ENCODE peak calls at places on chromosomes 7 and 10, in four cellular contexts. One of them, this sample, is unnamed.

GRCh38 chr7:135853499-135853898 is 104.9 kb upstream of the FAM180A start:
- DNase-seq in body of pancreas: no peak
- DNase-seq in HCT116: no peak
- DNase-seq in gastrocnemius medialis: no peak
- DNase-seq in this sample: no peak

GRCh38 chr10:123890246-123890645 is 1.4 kb downstream of the CPXM2 start:
- DNase-seq in body of pancreas: no peak
- DNase-seq in HCT116: no peak
- DNase-seq in gastrocnemius medialis: no peak
- DNase-seq in this sample: no peak

GRCh38 chr10:1574719-1575118 is 162.6 kb downstream of the ADARB2 start:
- DNase-seq in body of pancreas: no peak
- DNase-seq in HCT116: no peak
- DNase-seq in gastrocnemius medialis: no peak
- DNase-seq in this sample: no peak

GRCh38 chr10:59536576-59537014 is 173.1 kb downstream of the SLC16A9 start:
- DNase-seq in body of pancreas: no peak
- DNase-seq in HCT116: no peak
- DNase-seq in gastrocnemius medialis: no peak
- DNase-seq in this sample: peak; percentile 41

GRCh38 chr10:88538038-88538437 is 45.1 kb downstream of the RNLS start:
- DNase-seq in body of pancreas: no peak
- DNase-seq in HCT116: no peak
- DNase-seq in gastrocnemius medialis: no peak
- DNase-seq in this sample: no peak

GRCh38 chr7:136272934-136273333 is 295.8 kb upstream of the MTPN start:
- DNase-seq in body of pancreas: no peak
- DNase-seq in HCT116: no peak
- DNase-seq in gastrocnemius medialis: no peak
- DNase-seq in this sample: no peak

GRCh38 chr10:128530301-128530700 is 404.1 kb upstream of the MKI67 start:
- DNase-seq in body of pancreas: no peak
- DNase-seq in HCT116: peak; percentile 15
- DNase-seq in gastrocnemius medialis: no peak
- DNase-seq in this sample: no peak

GRCh38 chr7:155741805-155742204 is 70.5 kb downstream of the SHH start:
- DNase-seq in body of pancreas: no peak
- DNase-seq in HCT116: no peak
- DNase-seq in gastrocnemius medialis: no peak
- DNase-seq in this sample: no peak

GRCh38 chr10:113047963-113048781 is 98.1 kb downstream of the TCF7L2 start:
- DNase-seq in body of pancreas: no peak
- DNase-seq in HCT116: no peak
- DNase-seq in gastrocnemius medialis: no peak
- DNase-seq in this sample: no peak

GRCh38 chr10:122485670-122486069 is 24.3 kb downstream of the HTRA1 start:
- DNase-seq in body of pancreas: no peak
- DNase-seq in HCT116: no peak
- DNase-seq in gastrocnemius medialis: no peak
- DNase-seq in this sample: no peak

GRCh38 chr10:96560970-96561887 is 25.6 kb downstream of the TM9SF3 start:
- DNase-seq in body of pancreas: no peak
- DNase-seq in HCT116: no peak
- DNase-seq in gastrocnemius medialis: no peak
- DNase-seq in this sample: no peak

GRCh38 chr10:75596930-75597629 is 165.7 kb downstream of the LRMDA start:
- DNase-seq in body of pancreas: no peak
- DNase-seq in HCT116: no peak
- DNase-seq in gastrocnemius medialis: no peak
- DNase-seq in this sample: no peak

GRCh38 chr10:50541317-50541716 is 82.4 kb downstream of the SGMS1 start:
- DNase-seq in body of pancreas: no peak
- DNase-seq in HCT116: no peak
- DNase-seq in gastrocnemius medialis: no peak
- DNase-seq in this sample: no peak

GRCh38 chr10:132944510-132944909 is 2.1 kb upstream of the CFAP46 start:
- DNase-seq in body of pancreas: no peak
- DNase-seq in HCT116: no peak
- DNase-seq in gastrocnemius medialis: no peak
- DNase-seq in this sample: no peak

GRCh38 chr7:2609001-2609411 is 22.8 kb upstream of the TTYH3 start:
- DNase-seq in body of pancreas: peak; percentile 50
- DNase-seq in HCT116: peak; percentile 16
- DNase-seq in gastrocnemius medialis: no peak
- DNase-seq in this sample: no peak

GRCh38 chr7:131111-132094 is 61.0 kb upstream of the FAM20C start:
- DNase-seq in body of pancreas: peak; percentile 66
- DNase-seq in HCT116: no peak
- DNase-seq in gastrocnemius medialis: no peak
- DNase-seq in this sample: peak; percentile 65

GRCh38 chr10:112446055-112446854 is 459 bp downstream of the ZDHHC6 start:
- DNase-seq in body of pancreas: no peak
- DNase-seq in HCT116: no peak
- DNase-seq in gastrocnemius medialis: no peak
- DNase-seq in this sample: peak; percentile 6

GRCh38 chr10:96863922-96864543 is 31.9 kb downstream of the LCOR start:
- DNase-seq in body of pancreas: no peak
- DNase-seq in HCT116: peak; percentile 65
- DNase-seq in gastrocnemius medialis: no peak
- DNase-seq in this sample: no peak

GRCh38 chr10:100362570-100363496 is 15.8 kb downstream of the SCD start:
- DNase-seq in body of pancreas: no peak
- DNase-seq in HCT116: no peak
- DNase-seq in gastrocnemius medialis: peak; percentile 51
- DNase-seq in this sample: no peak

GRCh38 chr7:114986805-114987204 is 64.9 kb downstream of the MDFIC start:
- DNase-seq in body of pancreas: no peak
- DNase-seq in HCT116: no peak
- DNase-seq in gastrocnemius medialis: no peak
- DNase-seq in this sample: no peak

GRCh38 chr10:79380125-79380917 is 33.1 kb downstream of the PPIF start:
- DNase-seq in body of pancreas: no peak
- DNase-seq in HCT116: no peak
- DNase-seq in gastrocnemius medialis: peak; percentile 49
- DNase-seq in this sample: peak; percentile 75

GRCh38 chr10:110405401-110405800 is 92.3 kb upstream of the DUSP5 start:
- DNase-seq in body of pancreas: no peak
- DNase-seq in HCT116: no peak
- DNase-seq in gastrocnemius medialis: no peak
- DNase-seq in this sample: no peak

GRCh38 chr10:34124522-34125035 is 690.5 kb downstream of the PARD3 start:
- DNase-seq in body of pancreas: peak; percentile 32
- DNase-seq in HCT116: peak; percentile 88
- DNase-seq in gastrocnemius medialis: peak; percentile 41
- DNase-seq in this sample: no peak

GRCh38 chr10:132591166-132591971 is 53.8 kb downstream of the INPP5A start:
- DNase-seq in body of pancreas: peak; percentile 83
- DNase-seq in HCT116: no peak
- DNase-seq in gastrocnemius medialis: peak; percentile 81
- DNase-seq in this sample: peak; percentile 72

GRCh38 chr7:37448057-37448636 is 517 bp downstream of the ELMO1 start:
- DNase-seq in body of pancreas: no peak
- DNase-seq in HCT116: no peak
- DNase-seq in gastrocnemius medialis: no peak
- DNase-seq in this sample: peak; percentile 33

GRCh38 chr10:803041-803741 is 113.7 kb upstream of the DIP2C start:
- DNase-seq in body of pancreas: no peak
- DNase-seq in HCT116: no peak
- DNase-seq in gastrocnemius medialis: peak; percentile 10
- DNase-seq in this sample: no peak

GRCh38 chr7:73894851-73895441 is 34.0 kb downstream of the TMEM270 start:
- DNase-seq in body of pancreas: peak; percentile 54
- DNase-seq in HCT116: no peak
- DNase-seq in gastrocnemius medialis: peak; percentile 85
- DNase-seq in this sample: peak; percentile 73

GRCh38 chr10:82266438-82266837 is 391.4 kb downstream of the NRG3 start:
- DNase-seq in body of pancreas: no peak
- DNase-seq in HCT116: no peak
- DNase-seq in gastrocnemius medialis: peak; percentile 12
- DNase-seq in this sample: no peak

GRCh38 chr10:89646833-89647570 is 2.0 kb upstream of the PANK1 start:
- DNase-seq in body of pancreas: no peak
- DNase-seq in HCT116: no peak
- DNase-seq in gastrocnemius medialis: no peak
- DNase-seq in this sample: no peak
- H3K27ac ChIP-seq in body of pancreas: no peak overlapping the region
- H3K27ac ChIP-seq in HCT116: no peak overlapping the region
- H3K27ac ChIP-seq in gastrocnemius medialis: peak overlapping the region; percentile 93
- H3K27ac ChIP-seq in this sample: no peak overlapping the region

DNA sequence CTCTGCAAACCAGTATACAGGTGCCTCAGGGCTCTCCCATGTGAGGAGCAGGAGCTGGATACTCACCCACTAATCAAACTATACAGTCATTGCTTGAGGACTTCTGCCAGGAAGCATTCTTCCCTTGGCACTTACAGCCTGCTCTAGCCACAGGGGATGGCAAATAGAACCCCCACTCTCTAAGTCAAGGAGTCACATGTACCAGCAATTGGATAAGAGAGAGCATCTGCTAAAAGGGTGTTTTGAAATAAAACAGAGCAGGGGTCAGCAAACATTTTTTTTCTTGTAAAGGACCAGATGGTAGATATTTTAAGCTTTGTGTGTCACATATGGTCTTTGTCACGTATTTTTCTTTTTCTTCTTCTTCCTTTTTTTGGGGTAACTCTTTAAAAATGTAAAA is 865.2 kb upstream of the GHITM start:
- DNase-seq in body of pancreas: no peak
- DNase-seq in HCT116: no peak
- DNase-seq in gastrocnemius medialis: no peak
- DNase-seq in this sample: no peak
- H3K9me3 ChIP-seq in body of pancreas: no peaks in the 10 kb centered on the region
- H3K9me3 ChIP-seq in HCT116: peaks cover 8% of the 10 kb centered on the region
- H3K9me3 ChIP-seq in gastrocnemius medialis: no peaks in the 10 kb centered on the region
- H3K9me3 ChIP-seq in this sample: no peaks in the 10 kb centered on the region

DNA sequence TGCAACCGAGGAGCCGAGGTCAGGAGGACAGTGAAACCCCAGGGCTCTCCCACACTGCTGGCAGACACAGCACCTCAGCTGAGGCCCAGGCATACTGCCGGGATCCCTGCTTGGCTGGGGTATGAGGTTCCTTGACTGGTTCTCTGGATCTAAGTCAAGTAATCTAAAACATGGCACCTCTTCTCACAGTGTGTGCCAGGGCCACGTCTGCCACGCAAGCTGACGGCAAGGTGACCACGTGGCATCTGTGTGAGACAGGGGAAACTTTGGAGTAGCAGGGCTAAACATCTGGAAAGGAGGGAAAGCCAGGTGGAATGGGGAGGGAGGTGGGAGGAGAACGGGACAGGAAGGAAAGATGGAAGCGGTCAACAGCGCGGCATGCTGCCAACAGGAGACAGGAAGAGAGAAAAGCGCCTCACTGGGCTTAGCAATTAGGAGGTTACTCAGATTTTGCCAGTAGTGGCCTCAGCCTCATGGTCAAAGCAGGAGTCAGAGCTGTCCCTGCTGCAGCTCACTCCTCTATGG is 103.7 kb downstream of the CXCL12 start:
- DNase-seq in body of pancreas: no peak
- DNase-seq in HCT116: no peak
- DNase-seq in gastrocnemius medialis: peak; percentile 54
- DNase-seq in this sample: peak; percentile 70
- H3K4me3 ChIP-seq in body of pancreas: no peak overlapping the region
- H3K4me3 ChIP-seq in HCT116: no peak overlapping the region
- H3K4me3 ChIP-seq in gastrocnemius medialis: no peak overlapping the region
- H3K4me3 ChIP-seq in this sample: no peak overlapping the region

GRCh38 chr10:70478191-70479160 is at the start of gene PALD1:
- DNase-seq in body of pancreas: peak; percentile 68
- DNase-seq in HCT116: peak; percentile 48
- DNase-seq in gastrocnemius medialis: peak; percentile 72
- DNase-seq in this sample: peak; percentile 85

GRCh38 chr10:70479626-70480253 is 1.2 kb downstream of the PALD1 start:
- DNase-seq in body of pancreas: no peak
- DNase-seq in HCT116: no peak
- DNase-seq in gastrocnemius medialis: peak; percentile 80
- DNase-seq in this sample: no peak

GRCh38 chr10:70477661-70478162 is 855 bp upstream of the PALD1 start:
- DNase-seq in body of pancreas: peak; percentile 33
- DNase-seq in HCT116: peak; percentile 85
- DNase-seq in gastrocnemius medialis: no peak
- DNase-seq in this sample: peak; percentile 45

GRCh38 chr10:70480254-70480861 is 1.8 kb downstream of the PALD1 start:
- DNase-seq in body of pancreas: peak; percentile 81
- DNase-seq in HCT116: no peak
- DNase-seq in gastrocnemius medialis: no peak
- DNase-seq in this sample: no peak

DNA sequence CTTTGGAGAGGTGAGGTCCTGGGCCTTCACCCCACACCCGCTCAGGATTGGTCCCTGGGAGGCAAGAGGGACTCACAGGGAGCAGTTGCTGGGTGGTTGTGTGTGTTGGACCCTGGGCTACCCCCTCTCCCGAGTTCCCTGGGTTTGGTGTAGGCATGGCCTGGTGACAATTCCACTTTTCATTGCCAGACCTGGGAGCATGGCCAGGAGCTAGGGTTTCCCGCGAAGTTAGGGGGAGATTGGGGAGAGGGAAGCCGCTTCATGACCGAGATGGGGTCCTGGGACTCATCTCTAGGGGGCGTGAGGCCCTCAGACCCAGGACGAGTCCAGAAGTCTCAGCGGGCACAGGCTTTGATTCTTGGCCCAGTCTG is 579 bp downstream of the PALD1 start:
- DNase-seq in body of pancreas: no peak
- DNase-seq in HCT116: no peak
- DNase-seq in gastrocnemius medialis: no peak
- DNase-seq in this sample: no peak
- H3K27ac ChIP-seq in body of pancreas: peak overlapping the region; percentile 69
- H3K27ac ChIP-seq in HCT116: peak overlapping the region; percentile 95
- H3K27ac ChIP-seq in gastrocnemius medialis: peak overlapping the region; percentile 78
- H3K27ac ChIP-seq in this sample: peak overlapping the region; percentile 61

GRCh38 chr7:64934478-64934877 is 31.4 kb downstream of the ZNF273 start:
- DNase-seq in body of pancreas: no peak
- DNase-seq in HCT116: no peak
- DNase-seq in gastrocnemius medialis: no peak
- DNase-seq in this sample: no peak
- H3K9me3 ChIP-seq in body of pancreas: no peaks in the 10 kb centered on the region
- H3K9me3 ChIP-seq in HCT116: no peaks in the 10 kb centered on the region
- H3K9me3 ChIP-seq in gastrocnemius medialis: no peaks in the 10 kb centered on the region
- H3K9me3 ChIP-seq in this sample: no peaks in the 10 kb centered on the region

GRCh38 chr7:101933685-101934084 is 116.3 kb downstream of the CUX1 start:
- DNase-seq in body of pancreas: no peak
- DNase-seq in HCT116: no peak
- DNase-seq in gastrocnemius medialis: no peak
- DNase-seq in this sample: no peak
- H3K4me3 ChIP-seq in body of pancreas: no peak overlapping the region
- H3K4me3 ChIP-seq in HCT116: no peak overlapping the region
- H3K4me3 ChIP-seq in gastrocnemius medialis: no peak overlapping the region
- H3K4me3 ChIP-seq in this sample: no peak overlapping the region

This sample was measured in heart left ventricle.